ENCODE peak calls at places on chromosomes 1 and 21, in five cellular contexts. Z is naive thymus-derived CD8-positive, alpha-beta T cell; W is iPS DF 6.9; X is heart right ventricle; Y is ureter. U is an unnamed sample.

GRCh38 chr1:56249244-56249643 is 330.1 kb downstream of the PLPP3 start:
- DNase-seq in Z (no peak), W (no peak), X (no peak), Y (no peak), U (no peak)

GRCh38 chr1:38371505-38371844 is 324.9 kb upstream of the POU3F1 start:
- DNase-seq in Z (no peak), W (no peak), X (no peak), Y (no peak), U (no peak)

GRCh38 chr1:10195570-10195969 is 14.8 kb upstream of the KIF1B start:
- DNase-seq in Z (no peak), W (no peak), X (no peak), Y (no peak), U (no peak)

GRCh38 chr1:62508187-62508758 is 71.4 kb downstream of the USP1 start:
- DNase-seq in Z (no peak), W (no peak), X (no peak), Y (no peak), U (no peak)

GRCh38 chr1:224632921-224633321 is 16.8 kb downstream of the CNIH3 start:
- DNase-seq in Z (no peak), W (no peak), X (no peak), Y (no peak), U (no peak)

GRCh38 chr1:53686371-53687267 is 52.3 kb downstream of the GLIS1 start:
- DNase-seq in Z (no peak), W (no peak), X (no peak), Y (no peak), U (no peak)

GRCh38 chr21:26850116-26850643 is 5.0 kb upstream of the ADAMTS1 start:
- DNase-seq in Z (no peak), W (no peak), X (no peak), Y (no peak), U (no peak)

GRCh38 chr1:37056201-37056764 is 22.0 kb upstream of the GRIK3 start:
- DNase-seq in Z (no peak), W (no peak), X (no peak), Y (no peak), U (no peak)

GRCh38 chr21:25639922-25640670 is 1.0 kb downstream of the JAM2 start:
- DNase-seq in Z (peak), W (no peak), X (peak), Y (no peak), U (no peak)

GRCh38 chr1:150548632-150549495 is at the start of gene ADAMTSL4:
- DNase-seq in Z (peak), W (no peak), X (peak), Y (no peak), U (no peak)

GRCh38 chr21:44482581-44483287 is 27.4 kb downstream of the LRRC3 start:
- DNase-seq in Z (no peak), W (no peak), X (no peak), Y (no peak), U (no peak)

GRCh38 chr1:15080328-15081033 is 73.1 kb upstream of the TMEM51 start:
- DNase-seq in Z (no peak), W (no peak), X (no peak), Y (no peak), U (no peak)

GRCh38 chr1:173451981-173452380 is 25.2 kb upstream of the PRDX6 start:
- DNase-seq in Z (no peak), W (no peak), X (no peak), Y (no peak), U (no peak)

GRCh38 chr1:99251308-99251707 is 13.0 kb upstream of the PLPPR4 start:
- DNase-seq in Z (no peak), W (no peak), X (no peak), Y (no peak), U (no peak)

GRCh38 chr1:162882248-162882666 is 21.3 kb upstream of the CCDC190 start:
- DNase-seq in Z (no peak), W (no peak), X (no peak), Y (peak), U (no peak)

U was measured in iPS DF 19.7.